ENCODE peak calls at places on chromosome 10, in four cellular contexts. X is uterus, F is mesendoderm, G is T-helper 2 cell. Q is an unnamed sample.

GRCh38 chr10:6840766-6841165 is 260.7 kb upstream of the PRKCQ start:
- DNase-seq in X (no peak), F (no peak), G (no peak), Q (no peak)

GRCh38 chr10:13219685-13220670 is 14.2 kb downstream of the UCMA start:
- DNase-seq in X (no peak), F (peak), G (no peak), Q (no peak)

GRCh38 chr10:9038146-9038714 is 983.7 kb downstream of the GATA3 start:
- DNase-seq in X (no peak), F (no peak), G (no peak), Q (no peak)

GRCh38 chr10:2700626-2701305 is 366.6 kb upstream of the PFKP start:
- DNase-seq in X (no peak), F (no peak), G (no peak), Q (no peak)

GRCh38 chr10:68096913-68097509 is 12.3 kb upstream of the MYPN start:
- DNase-seq in X (no peak), F (peak), G (no peak), Q (peak)

GRCh38 chr10:132532784-132533560 is 4.6 kb upstream of the INPP5A start:
- DNase-seq in X (peak), F (peak), G (no peak), Q (peak)

GRCh38 chr10:45476559-45476958 is 102.5 kb downstream of the ALOX5 start:
- DNase-seq in X (no peak), F (no peak), G (no peak), Q (no peak)

GRCh38 chr10:117464176-117464575 is 78.4 kb upstream of the EMX2 start:
- DNase-seq in X (no peak), F (no peak), G (no peak), Q (no peak)

GRCh38 chr10:11104772-11105675 is 87.4 kb downstream of the CELF2 start:
- DNase-seq in X (no peak), F (peak), G (no peak), Q (no peak)

GRCh38 chr10:7527468-7527867 is 116.6 kb upstream of the SFMBT2 start:
- DNase-seq in X (no peak), F (no peak), G (no peak), Q (no peak)

GRCh38 chr10:72156223-72156622 is 59.6 kb upstream of the ANAPC16 start:
- DNase-seq in X (no peak), F (no peak), G (no peak), Q (no peak)

GRCh38 chr10:59865101-59865500 is 41.3 kb downstream of the CCDC6 start:
- DNase-seq in X (peak), F (peak), G (no peak), Q (no peak)

GRCh38 chr10:93813507-93814465 is 56.0 kb downstream of the LGI1 start:
- DNase-seq in X (no peak), F (peak), G (peak), Q (no peak)

GRCh38 chr10:944034-944831 is 12.7 kb upstream of the LARP4B start:
- DNase-seq in X (peak), F (no peak), G (no peak), Q (no peak)

GRCh38 chr10:14162626-14163344 is 167.9 kb downstream of the FRMD4A start:
- DNase-seq in X (no peak), F (no peak), G (no peak), Q (no peak)

GRCh38 chr10:126208736-126209317 is 179.4 kb downstream of the ADAM12 start:
- DNase-seq in X (no peak), F (no peak), G (no peak), Q (no peak)

GRCh38 chr10:72367301-72367970 is 12.7 kb upstream of the DNAJB12 start:
- DNase-seq in X (no peak), F (peak), G (no peak), Q (no peak)

GRCh38 chr10:114751856-114752255 is 69.7 kb upstream of the FHIP2A start:
- DNase-seq in X (no peak), F (no peak), G (no peak), Q (no peak)

GRCh38 chr10:1549591-1550290 is 187.6 kb downstream of the ADARB2 start:
- DNase-seq in X (no peak), F (no peak), G (no peak), Q (no peak)

GRCh38 chr10:92965314-92965713 is 95.3 kb upstream of the CYP26C1 start:
- DNase-seq in X (no peak), F (peak), G (no peak), Q (peak)

GRCh38 chr10:391849-392704 is 256.8 kb downstream of the ZMYND11 start:
- DNase-seq in X (no peak), F (no peak), G (no peak), Q (no peak)

GRCh38 chr10:63268798-63269503 is 135.8 kb downstream of the NRBF2 start:
- DNase-seq in X (peak), F (peak), G (peak), Q (peak)

GRCh38 chr10:77774940-77775391 is 137.4 kb upstream of the KCNMA1 start:
- DNase-seq in X (no peak), F (peak), G (no peak), Q (no peak)

GRCh38 chr10:13961853-13962252 is 368.9 kb downstream of the FRMD4A start:
- DNase-seq in X (no peak), F (no peak), G (no peak), Q (no peak)

GRCh38 chr10:102781089-102781920 is 37.6 kb downstream of the WBP1L start:
- DNase-seq in X (no peak), F (peak), G (no peak), Q (no peak)

GRCh38 chr10:112216151-112216550 is 32.6 kb upstream of the GPAM start:
- DNase-seq in X (no peak), F (no peak), G (no peak), Q (no peak)

GRCh38 chr10:22690614-22691431 is 23.6 kb downstream of the PIP4K2A start:
- DNase-seq in X (no peak), F (no peak), G (no peak), Q (no peak)

GRCh38 chr10:30364391-30365268 is 15.6 kb upstream of the MTPAP start:
- DNase-seq in X (no peak), F (no peak), G (no peak), Q (no peak)

GRCh38 chr10:127913368-127913759 is 6.5 kb downstream of the PTPRE start:
- DNase-seq in X (no peak), F (no peak), G (no peak), Q (no peak)

GRCh38 chr10:61844116-61844515 is 57.4 kb upstream of the ARID5B start:
- DNase-seq in X (no peak), F (no peak), G (no peak), Q (no peak)

GRCh38 chr10:58511765-58512469 is 755 bp upstream of the BICC1 start:
- DNase-seq in X (peak), F (peak), G (no peak), Q (no peak)

GRCh38 chr10:71605263-71605962 is 114.2 kb downstream of the C10orf105 start:
- DNase-seq in X (no peak), F (no peak), G (no peak), Q (no peak)

GRCh38 chr10:42782446-42783180 is at the start of gene BMS1:
- DNase-seq in X (peak), F (peak), G (peak), Q (peak)

GRCh38 chr10:119625570-119626280 is 25.5 kb upstream of the BAG3 start:
- DNase-seq in X (no peak), F (no peak), G (no peak), Q (no peak)

GRCh38 chr10:16673443-16673842 is 143.8 kb downstream of the RSU1 start:
- DNase-seq in X (no peak), F (no peak), G (no peak), Q (no peak)

GRCh38 chr10:110857265-110858158 is 14.2 kb upstream of the PDCD4 start:
- DNase-seq in X (no peak), F (peak), G (no peak), Q (no peak)

Q was measured in HS-5.